ENCODE peak calls at places on chromosomes 11 and 22, in nine cellular contexts. Y, U, V, E, J, T, Q, W and O are unnamed samples.

GRCh38 chr11:42770444-42771065 is 541.2 kb upstream of the API5 start:
- DNase-seq in Y (no peak), U (no peak), V (no peak), E (no peak), J (peak; percentile 51), T (peak; percentile 3), Q (peak; percentile 30), W (peak; percentile 36), O (peak; percentile 12)

GRCh38 chr11:68261006-68261405 is 10.8 kb downstream of the C11orf24 start:
- DNase-seq in Y (peak; percentile 21), U (no peak), V (no peak), E (no peak), J (no peak), T (no peak), Q (no peak), W (no peak), O (no peak)

GRCh38 chr11:117837070-117837776 is 12.7 kb upstream of the FXYD2 start:
- DNase-seq in Y (peak; percentile 35), U (peak; percentile 33), V (no peak), E (peak; percentile 53), J (peak; percentile 59), T (no peak), Q (no peak), W (no peak), O (no peak)

GRCh38 chr11:69943506-69943905 is 124.3 kb upstream of the FGF3 start:
- DNase-seq in Y (peak; percentile 25), U (peak; percentile 43), V (no peak), E (no peak), J (no peak), T (no peak), Q (no peak), W (peak; percentile 3), O (no peak)

GRCh38 chr11:119964136-119965025 is 173.5 kb downstream of the TRIM29 start:
- DNase-seq in Y (no peak), U (no peak), V (no peak), E (no peak), J (peak; percentile 97), T (no peak), Q (no peak), W (no peak), O (no peak)

GRCh38 chr11:109960831-109961230 is 132.4 kb upstream of the ZC3H12C start:
- DNase-seq in Y (peak; percentile 59), U (peak; percentile 80), V (peak; percentile 79), E (peak; percentile 73), J (peak; percentile 82), T (peak; percentile 98), Q (no peak), W (no peak), O (no peak)

GRCh38 chr11:83835423-83835822 is 549.3 kb upstream of the CCDC90B start:
- DNase-seq in Y (no peak), U (no peak), V (no peak), E (no peak), J (no peak), T (peak; percentile 24), Q (no peak), W (no peak), O (no peak)

GRCh38 chr22:23070418-23071162 is at the start of gene GNAZ:
- DNase-seq in Y (peak; percentile 57), U (peak; percentile 56), V (peak; percentile 53), E (no peak), J (peak; percentile 30), T (no peak), Q (no peak), W (peak; percentile 60), O (peak; percentile 48)

GRCh38 chr11:9688716-9689511 is 25.0 kb downstream of the SWAP70 start:
- DNase-seq in Y (no peak), U (no peak), V (no peak), E (no peak), J (peak; percentile 46), T (peak; percentile 61), Q (no peak), W (peak; percentile 51), O (no peak)

GRCh38 chr11:67504950-67505561 is at the start of gene PITPNM1:
- DNase-seq in Y (peak; percentile 90), U (peak; percentile 84), V (peak; percentile 88), E (peak; percentile 70), J (peak; percentile 80), T (peak; percentile 40), Q (no peak), W (peak; percentile 62), O (peak; percentile 75)

GRCh38 chr11:87423161-87423560 is 385.4 kb downstream of the TMEM135 start:
- DNase-seq in Y (no peak), U (no peak), V (no peak), E (no peak), J (peak; percentile 82), T (no peak), Q (no peak), W (no peak), O (no peak)

GRCh38 chr11:125874556-125875124 is 12.8 kb upstream of the HYLS1 start:
- DNase-seq in Y (no peak), U (no peak), V (no peak), E (no peak), J (peak; percentile 82), T (peak; percentile 80), Q (no peak), W (peak; percentile 74), O (peak; percentile 67)

GRCh38 chr22:42994917-42995562 is 19.9 kb downstream of the PACSIN2 start:
- DNase-seq in Y (no peak), U (peak; percentile 74), V (peak; percentile 60), E (peak; percentile 76), J (no peak), T (peak; percentile 97), Q (peak; percentile 45), W (no peak), O (no peak)

GRCh38 chr22:28442264-28442950 is 237.2 kb downstream of the TTC28 start:
- DNase-seq in Y (peak; percentile 83), U (peak; percentile 88), V (peak; percentile 82), E (peak; percentile 69), J (peak; percentile 92), T (peak; percentile 75), Q (no peak), W (peak; percentile 91), O (no peak)

GRCh38 chr11:71463331-71464211 is 10.6 kb downstream of the NADSYN1 start:
- DNase-seq in Y (no peak), U (no peak), V (no peak), E (no peak), J (no peak), T (no peak), Q (no peak), W (no peak), O (no peak)
- H3K36me3 ChIP-seq in Y (peaks cover 9% of the 10 kb centered on the region), U (peaks cover 14% of the 10 kb centered on the region), V (peaks cover 49% of the 10 kb centered on the region), E (peaks cover 43% of the 10 kb centered on the region), J (peaks cover 4% of the 10 kb centered on the region), T (peaks cover 10% of the 10 kb centered on the region), Q (peaks cover 12% of the 10 kb centered on the region), W (no peaks in the 10 kb centered on the region), O (peaks cover 12% of the 10 kb centered on the region)

GRCh38 chr22:19146215-19146968 is 1.9 kb upstream of the ESS2 start:
- DNase-seq in Y (no peak), U (no peak), V (no peak), E (no peak), J (no peak), T (no peak), Q (no peak), W (no peak), O (no peak)

GRCh38 chr22:19149962-19150361 is at the start of gene GSC2:
- DNase-seq in Y (no peak), U (no peak), V (no peak), E (no peak), J (no peak), T (no peak), Q (no peak), W (no peak), O (no peak)

GRCh38 chr22:19149047-19149883 is 827 bp downstream of the GSC2 start:
- DNase-seq in Y (no peak), U (peak; percentile 42), V (no peak), E (no peak), J (peak; percentile 31), T (no peak), Q (no peak), W (no peak), O (no peak)

GRCh38 chr22:19147193-19147780 is 2.8 kb downstream of the GSC2 start:
- DNase-seq in Y (no peak), U (no peak), V (no peak), E (no peak), J (peak; percentile 49), T (no peak), Q (no peak), W (no peak), O (peak; percentile 41)

DNA sequence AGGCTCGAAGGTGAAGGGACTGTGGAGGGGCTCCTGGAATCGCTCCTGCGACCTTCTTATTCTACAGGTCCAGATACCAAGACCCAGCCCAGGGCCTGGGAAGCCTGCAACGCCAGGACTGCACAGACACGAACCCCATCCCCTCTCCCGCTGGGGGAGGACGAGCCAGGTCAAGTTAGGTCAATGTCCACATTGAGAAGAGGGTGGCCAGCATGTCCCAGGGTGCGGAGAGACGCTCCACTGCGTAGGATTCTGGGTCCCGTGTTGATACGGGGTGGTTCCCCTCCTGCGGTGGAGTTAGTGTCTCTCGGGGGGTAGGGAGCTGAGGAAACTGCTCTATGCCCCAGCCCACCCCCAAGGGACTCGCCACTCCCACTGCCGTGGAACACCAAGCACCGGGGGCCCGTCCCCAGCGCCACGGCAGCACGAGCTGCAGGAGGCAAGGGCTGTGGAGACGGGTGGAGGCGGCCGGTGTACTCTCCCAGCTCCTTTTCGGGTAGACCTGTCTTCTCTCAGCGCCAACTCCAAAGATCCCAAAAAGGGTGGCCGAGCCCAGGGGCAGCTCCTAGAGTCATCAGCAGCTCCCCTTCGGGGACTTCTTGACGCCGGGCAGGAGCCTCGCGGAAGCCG is 1.6 kb downstream of the GSC2 start:
- DNase-seq in Y (no peak), U (peak; percentile 43), V (no peak), E (no peak), J (no peak), T (no peak), Q (no peak), W (no peak), O (no peak)
- H3K4me3 ChIP-seq in Y (no peak overlapping the region), U (no peak overlapping the region), V (no peak overlapping the region), E (no peak overlapping the region), J (no peak overlapping the region), T (no peak overlapping the region), Q (no peak overlapping the region), W (no peak overlapping the region), O (no peak overlapping the region)

GRCh38 chr11:103585911-103586310 is 450.5 kb upstream of the DDI1 start:
- DNase-seq in Y (no peak), U (no peak), V (no peak), E (no peak), J (no peak), T (no peak), Q (no peak), W (no peak), O (no peak)
- H3K36me3 ChIP-seq in Y (no peaks in the 10 kb centered on the region), U (no peaks in the 10 kb centered on the region), V (no peaks in the 10 kb centered on the region), E (no peaks in the 10 kb centered on the region), J (no peaks in the 10 kb centered on the region), T (no peaks in the 10 kb centered on the region), Q (no peaks in the 10 kb centered on the region), W (no peaks in the 10 kb centered on the region), O (no peaks in the 10 kb centered on the region)

DNA sequence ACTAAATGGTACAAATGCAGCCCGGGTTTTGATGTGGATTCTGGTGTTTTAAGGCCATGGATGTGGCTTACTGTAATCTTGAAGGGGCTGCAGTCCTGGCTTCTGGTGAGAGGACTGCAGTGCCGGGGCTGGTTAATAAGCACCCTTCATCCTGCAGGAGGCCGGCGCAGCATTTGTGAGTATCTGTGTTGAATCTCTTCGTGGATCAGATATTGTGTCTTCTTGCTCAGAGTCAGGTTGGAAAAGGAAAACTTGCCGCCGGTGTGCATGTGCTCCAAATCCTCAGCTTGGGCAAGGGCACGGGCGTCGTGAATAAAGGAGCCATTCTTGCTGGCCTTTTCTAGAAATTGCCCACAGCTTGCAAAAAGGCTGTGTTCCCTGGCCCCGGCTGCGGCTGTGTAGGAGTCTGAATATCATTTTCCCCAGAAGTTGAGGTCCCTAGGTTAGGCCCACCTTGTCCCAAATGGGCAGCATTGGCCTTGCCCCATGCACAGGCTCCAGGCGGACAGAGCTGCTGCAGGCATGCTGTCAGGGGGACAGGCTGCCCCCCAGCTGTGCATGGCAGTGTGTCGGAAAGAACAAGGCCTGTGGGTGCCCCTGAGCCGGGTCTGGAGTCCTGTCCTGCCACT is 28.9 kb upstream of the PARVB start:
- DNase-seq in Y (no peak), U (no peak), V (no peak), E (no peak), J (no peak), T (no peak), Q (no peak), W (no peak), O (no peak)
- H3K4me3 ChIP-seq in Y (no peak overlapping the region), U (no peak overlapping the region), V (no peak overlapping the region), E (no peak overlapping the region), J (no peak overlapping the region), T (no peak overlapping the region), Q (no peak overlapping the region), W (no peak overlapping the region), O (no peak overlapping the region)